ENCODE peak calls at places on chromosomes 13 and 19, in nine cellular contexts. Y is MCF 10A, H is thoracic aorta, T is tibial nerve, N is astrocyte of the cerebellum, L is uterus, R is right atrium auricular region, A is SK-N-SH, F is endothelial cell. P is an unnamed sample.

GRCh38 chr19:6247007-6247288 is 32.8 kb downstream of the MLLT1 start:
- DNase-seq in Y (no peak), H (no peak), T (no peak), N (no peak), L (no peak), R (no peak), A (no peak), F (no peak), P (no peak)

GRCh38 chr13:103291693-103292572 is 225.7 kb upstream of the SLC10A2 start:
- DNase-seq in Y (no peak), H (no peak), T (no peak), N (no peak), L (no peak), R (no peak), A (no peak), F (no peak), P (no peak)

GRCh38 chr19:57269515-57270250 is 10.6 kb upstream of the ZNF460 start:
- DNase-seq in Y (peak), H (no peak), T (no peak), N (peak), L (no peak), R (no peak), A (peak), F (no peak), P (no peak)

GRCh38 chr13:111388851-111389500 is 68.5 kb downstream of the TEX29 start:
- DNase-seq in Y (no peak), H (no peak), T (no peak), N (no peak), L (no peak), R (no peak), A (no peak), F (no peak), P (peak)

GRCh38 chr19:18414504-18415176 is 4.6 kb upstream of the SSBP4 start:
- DNase-seq in Y (no peak), H (no peak), T (no peak), N (no peak), L (peak), R (no peak), A (no peak), F (no peak), P (peak)

GRCh38 chr19:50344661-50345318 is 15.6 kb upstream of the KCNC3 start:
- DNase-seq in Y (no peak), H (no peak), T (no peak), N (no peak), L (no peak), R (no peak), A (no peak), F (no peak), P (no peak)

GRCh38 chr13:73325351-73326214 is 266.8 kb downstream of the KLF5 start:
- DNase-seq in Y (peak), H (no peak), T (no peak), N (no peak), L (no peak), R (no peak), A (no peak), F (no peak), P (no peak)

GRCh38 chr13:75353786-75354193 is 128.2 kb downstream of the TBC1D4 start:
- DNase-seq in Y (no peak), H (no peak), T (no peak), N (no peak), L (no peak), R (no peak), A (no peak), F (no peak), P (peak)

GRCh38 chr19:4326837-4327251 is 11.8 kb downstream of the STAP2 start:
- DNase-seq in Y (no peak), H (no peak), T (no peak), N (no peak), L (no peak), R (no peak), A (peak), F (no peak), P (peak)

GRCh38 chr13:75258159-75258782 is 223.7 kb downstream of the TBC1D4 start:
- DNase-seq in Y (peak), H (no peak), T (no peak), N (peak), L (no peak), R (no peak), A (peak), F (no peak), P (no peak)

GRCh38 chr19:44202470-44202869 is 9.9 kb upstream of the ZNF227 start:
- DNase-seq in Y (peak), H (no peak), T (no peak), N (no peak), L (no peak), R (no peak), A (no peak), F (no peak), P (no peak)

GRCh38 chr19:16325671-16326400 is 1.2 kb downstream of the KLF2 start:
- DNase-seq in Y (no peak), H (no peak), T (no peak), N (no peak), L (peak), R (no peak), A (peak), F (no peak), P (peak)

GRCh38 chr13:93758575-93758974 is 532.0 kb downstream of the GPC6 start:
- DNase-seq in Y (no peak), H (no peak), T (no peak), N (no peak), L (no peak), R (no peak), A (no peak), F (no peak), P (no peak)

GRCh38 chr13:48158290-48158689 is 63.4 kb upstream of the MED4 start:
- DNase-seq in Y (no peak), H (no peak), T (no peak), N (no peak), L (no peak), R (no peak), A (no peak), F (no peak), P (no peak)

GRCh38 chr19:52961981-52962380 is 700 bp downstream of the ZNF816 start:
- DNase-seq in Y (no peak), H (no peak), T (no peak), N (no peak), L (no peak), R (no peak), A (no peak), F (no peak), P (no peak)

GRCh38 chr13:66513728-66514127 is 716.4 kb downstream of the PCDH9 start:
- DNase-seq in Y (no peak), H (no peak), T (no peak), N (no peak), L (no peak), R (no peak), A (no peak), F (no peak), P (no peak)

GRCh38 chr13:26971990-26972888 is 199.4 kb downstream of the USP12 start:
- DNase-seq in Y (peak), H (no peak), T (no peak), N (no peak), L (no peak), R (no peak), A (no peak), F (peak), P (peak)

GRCh38 chr13:51950722-51951121 is 60.5 kb downstream of the ATP7B start:
- DNase-seq in Y (no peak), H (no peak), T (no peak), N (no peak), L (no peak), R (no peak), A (no peak), F (no peak), P (peak)

GRCh38 chr13:73171926-73172325 is 113.1 kb downstream of the KLF5 start:
- DNase-seq in Y (no peak), H (no peak), T (no peak), N (no peak), L (no peak), R (no peak), A (no peak), F (no peak), P (no peak)

GRCh38 chr19:23788415-23788814 is 29.7 kb upstream of the ZNF681 start:
- DNase-seq in Y (no peak), H (no peak), T (no peak), N (no peak), L (no peak), R (no peak), A (no peak), F (no peak), P (no peak)

GRCh38 chr19:4337906-4338440 is 654 bp downstream of the STAP2 start:
- DNase-seq in Y (no peak), H (no peak), T (no peak), N (no peak), L (no peak), R (no peak), A (no peak), F (no peak), P (no peak)

GRCh38 chr19:34999498-35000337 is at the start of gene GRAMD1A:
- DNase-seq in Y (peak), H (peak), T (peak), N (peak), L (peak), R (peak), A (peak), F (peak), P (peak)

GRCh38 chr19:8050274-8051096 is 2.1 kb upstream of the CCL25 start:
- DNase-seq in Y (peak), H (peak), T (peak), N (peak), L (peak), R (peak), A (peak), F (peak), P (peak)

GRCh38 chr19:43847246-43847645 is 20.1 kb downstream of the ZNF283 start:
- DNase-seq in Y (no peak), H (no peak), T (no peak), N (no peak), L (no peak), R (no peak), A (no peak), F (no peak), P (no peak)

GRCh38 chr13:24119593-24120508 is 40.7 kb upstream of the SPATA13 start:
- DNase-seq in Y (no peak), H (no peak), T (no peak), N (peak), L (no peak), R (no peak), A (no peak), F (peak), P (no peak)

GRCh38 chr13:34942732-34943674 is 933 bp downstream of the NBEA start:
- DNase-seq in Y (no peak), H (no peak), T (no peak), N (no peak), L (peak), R (no peak), A (peak), F (peak), P (peak)

GRCh38 chr19:41696402-41697197 is 8.5 kb upstream of the CEACAM7 start:
- DNase-seq in Y (peak), H (no peak), T (no peak), N (no peak), L (no peak), R (no peak), A (no peak), F (peak), P (peak)

GRCh38 chr19:13909430-13909829 is 3.4 kb downstream of the CC2D1A start:
- DNase-seq in Y (no peak), H (no peak), T (no peak), N (no peak), L (no peak), R (no peak), A (no peak), F (no peak), P (no peak)

DNA sequence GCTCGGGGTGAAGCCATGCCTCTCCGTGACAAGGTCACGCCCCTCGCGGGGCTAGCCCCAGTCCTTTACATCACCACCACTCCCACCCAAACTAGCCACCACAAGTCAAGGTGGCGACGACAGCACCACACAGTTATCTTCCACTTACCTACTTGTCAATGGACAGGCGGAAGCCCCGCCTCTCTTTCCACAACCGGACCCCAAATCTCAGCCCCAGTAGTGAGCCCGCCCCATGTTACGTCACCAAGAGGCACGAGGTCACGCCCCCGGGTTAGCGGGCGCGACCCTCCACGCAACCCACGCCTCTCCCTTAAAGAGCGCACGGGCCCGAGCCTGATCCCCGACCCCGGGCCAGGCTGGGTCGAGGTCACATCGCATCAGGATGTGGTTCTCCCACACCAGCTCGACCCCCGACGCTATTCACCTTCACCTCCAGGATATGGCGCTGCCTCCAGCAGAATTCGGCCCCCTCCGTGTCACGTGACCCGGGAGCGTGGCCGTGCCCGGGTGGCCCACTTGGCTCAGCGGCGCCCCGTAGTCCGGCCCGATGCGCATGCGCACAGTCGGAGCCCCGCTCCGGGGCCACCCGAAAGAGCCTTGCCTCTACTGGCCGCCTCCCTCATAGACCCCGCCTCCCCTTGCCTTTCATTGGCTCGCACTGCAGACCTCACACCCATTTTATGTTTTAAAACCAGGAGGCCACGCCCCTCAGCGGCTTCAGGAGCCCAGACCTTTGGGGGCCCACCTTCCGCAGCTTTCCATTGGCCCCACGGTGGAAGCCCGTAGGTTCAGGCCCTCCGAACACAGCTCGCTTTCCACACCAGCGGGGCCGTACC is 18.2 kb downstream of the SYDE1 start:
- DNase-seq in Y (peak), H (peak), T (peak), N (peak), L (peak), R (peak), A (peak), F (peak), P (peak)
- TF ChIP-seq CTCF in Y (peak), H (no peak), T (no peak), N (no peak), L (no peak), R (no peak), A (no peak), F (no peak), P (no peak)

GRCh38 chr13:91701975-91702374 is 303.6 kb downstream of the GPC5 start:
- DNase-seq in Y (no peak), H (no peak), T (no peak), N (peak), L (no peak), R (no peak), A (no peak), F (no peak), P (no peak)

GRCh38 chr13:91698767-91699166 is 300.3 kb downstream of the GPC5 start:
- DNase-seq in Y (no peak), H (no peak), T (no peak), N (no peak), L (no peak), R (no peak), A (no peak), F (no peak), P (no peak)

GRCh38 chr13:91698308-91698707 is 299.9 kb downstream of the GPC5 start:
- DNase-seq in Y (no peak), H (no peak), T (no peak), N (no peak), L (no peak), R (no peak), A (no peak), F (no peak), P (no peak)

GRCh38 chr13:91702411-91702810 is 304.0 kb downstream of the GPC5 start:
- DNase-seq in Y (no peak), H (no peak), T (no peak), N (no peak), L (no peak), R (no peak), A (no peak), F (no peak), P (no peak)

GRCh38 chr13:91699863-91700262 is 301.4 kb downstream of the GPC5 start:
- DNase-seq in Y (no peak), H (no peak), T (no peak), N (no peak), L (no peak), R (no peak), A (no peak), F (no peak), P (no peak)
- TF ChIP-seq CTCF in Y (no peak), H (no peak), T (no peak), N (no peak), L (no peak), R (no peak), A (peak), F (no peak), P (no peak)

GRCh38 chr13:89113744-89114143 is 1442.6 kb downstream of the SLITRK5 start:
- DNase-seq in Y (no peak), H (no peak), T (no peak), N (no peak), L (no peak), R (no peak), A (no peak), F (no peak), P (no peak)

DNA sequence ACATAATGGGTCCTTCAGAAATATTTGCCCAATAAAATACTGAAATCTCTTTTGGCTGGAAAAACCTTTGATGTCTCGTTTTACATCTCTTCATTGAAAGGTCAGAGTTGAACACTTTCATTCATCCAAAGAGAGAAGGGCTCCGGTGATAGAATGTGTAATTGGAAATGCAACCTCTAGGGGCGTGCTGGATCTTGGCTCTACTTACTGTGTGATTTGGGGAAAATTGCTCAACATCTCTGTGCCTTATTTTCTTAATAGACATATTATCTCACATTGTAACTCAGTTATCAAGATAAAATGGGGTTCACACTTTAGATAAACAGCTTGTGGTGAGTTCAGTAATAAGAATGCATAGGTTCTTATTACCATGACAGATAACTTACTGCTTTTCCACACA is 1444.1 kb downstream of the SLITRK5 start:
- DNase-seq in Y (no peak), H (no peak), T (no peak), N (no peak), L (no peak), R (no peak), A (no peak), F (no peak), P (no peak)
- TF ChIP-seq CTCF in Y (no peak), H (no peak), T (no peak), N (no peak), L (no peak), R (no peak), A (peak), F (peak), P (no peak)

GRCh38 chr19:11814707-11815050 is 606 bp downstream of the ZNF440 start:
- DNase-seq in Y (no peak), H (no peak), T (no peak), N (no peak), L (no peak), R (no peak), A (no peak), F (no peak), P (no peak)

GRCh38 chr19:11813801-11814706 is at the start of gene ZNF440:
- DNase-seq in Y (peak), H (peak), T (peak), N (peak), L (peak), R (peak), A (peak), F (no peak), P (peak)
- TF ChIP-seq CTCF in Y (no peak), H (no peak), T (no peak), N (no peak), L (no peak), R (no peak), A (no peak), F (no peak), P (no peak)

GRCh38 chr13:62212246-62212645 is 796.6 kb upstream of the PCDH20 start:
- DNase-seq in Y (no peak), H (no peak), T (no peak), N (no peak), L (no peak), R (no peak), A (no peak), F (no peak), P (no peak)
- TF ChIP-seq CTCF in Y (no peak), H (no peak), T (no peak), N (no peak), L (no peak), R (no peak), A (no peak), F (no peak), P (no peak)

GRCh38 chr19:3193256-3194062 is 7.7 kb downstream of the NCLN start:
- DNase-seq in Y (no peak), H (no peak), T (no peak), N (no peak), L (no peak), R (no peak), A (no peak), F (no peak), P (no peak)

GRCh38 chr19:3192228-3192635 is 6.5 kb downstream of the NCLN start:
- DNase-seq in Y (no peak), H (no peak), T (no peak), N (no peak), L (no peak), R (no peak), A (no peak), F (no peak), P (no peak)

GRCh38 chr19:3194063-3194702 is 8.5 kb downstream of the NCLN start:
- DNase-seq in Y (no peak), H (no peak), T (no peak), N (no peak), L (no peak), R (no peak), A (peak), F (no peak), P (no peak)

GRCh38 chr19:3190921-3191805 is 5.4 kb downstream of the NCLN start:
- DNase-seq in Y (no peak), H (no peak), T (no peak), N (no peak), L (no peak), R (no peak), A (no peak), F (no peak), P (no peak)

GRCh38 chr19:3192684-3193083 is 7.0 kb downstream of the NCLN start:
- DNase-seq in Y (no peak), H (no peak), T (no peak), N (no peak), L (no peak), R (no peak), A (no peak), F (no peak), P (no peak)
- TF ChIP-seq CTCF in Y (no peak), H (no peak), T (no peak), N (no peak), L (no peak), R (no peak), A (no peak), F (no peak), P (no peak)

GRCh38 chr19:46049597-46049996 is 8.8 kb upstream of the IGFL4 start:
- DNase-seq in Y (no peak), H (no peak), T (no peak), N (no peak), L (no peak), R (no peak), A (no peak), F (no peak), P (peak)
- TF ChIP-seq CTCF in Y (no peak), H (no peak), T (no peak), N (no peak), L (no peak), R (no peak), A (no peak), F (no peak), P (peak)

P was measured in activated CD8-positive, alpha-beta T cell treated with anti-CD3 and anti-CD28 coated beads for 36 hours.